ENCODE peak calls at places on chromosomes 4 and X, in six cellular contexts. E is IMR-90, O is esophagus squamous epithelium, L is sigmoid colon, J is testis, W is tibial nerve. H is an unnamed sample.
A peak's percentile ranks its signal among the peaks of the same experiment; 100 is the strongest.

GRCh38 chr4:125762537-125762936 is 447.8 kb downstream of the FAT4 start:
- DNase-seq in E (no peak), O (no peak), L (no peak), J (no peak), W (no peak), H (no peak)

GRCh38 chrX:83008415-83008814 is 499.7 kb upstream of the POU3F4 start:
- DNase-seq in E (no peak), O (no peak), L (no peak), J (no peak), W (no peak), H (no peak)

GRCh38 chrX:37599735-37600134 is 28.3 kb downstream of the LANCL3 start:
- DNase-seq in E (no peak), O (no peak), L (no peak), J (no peak), W (no peak), H (peak; percentile 69)

GRCh38 chr4:101885574-101885973 is 95.0 kb downstream of the BANK1 start:
- DNase-seq in E (no peak), O (no peak), L (no peak), J (no peak), W (no peak), H (no peak)

GRCh38 chr4:76831475-76832390 is 66.2 kb downstream of the SOWAHB start:
- DNase-seq in E (peak; percentile 55), O (no peak), L (no peak), J (no peak), W (no peak), H (peak; percentile 26)

GRCh38 chr4:4855293-4856070 is 4.0 kb upstream of the MSX1 start:
- DNase-seq in E (no peak), O (no peak), L (no peak), J (no peak), W (no peak), H (no peak)

GRCh38 chr4:81913427-81913878 is 441.7 kb upstream of the RASGEF1B start:
- DNase-seq in E (peak; percentile 31), O (no peak), L (no peak), J (peak; percentile 74), W (no peak), H (peak; percentile 53)

GRCh38 chrX:65668362-65669310 is 1.2 kb downstream of the MSN start:
- DNase-seq in E (peak; percentile 80), O (peak; percentile 12), L (peak; percentile 90), J (peak; percentile 52), W (peak; percentile 31), H (peak; percentile 76)

GRCh38 chr4:121863787-121864186 is 6.5 kb downstream of the BBS7 start:
- DNase-seq in E (no peak), O (no peak), L (no peak), J (no peak), W (no peak), H (no peak)

GRCh38 chr4:88005086-88005485 is 2.3 kb upstream of the PKD2 start:
- DNase-seq in E (peak; percentile 31), O (no peak), L (no peak), J (peak; percentile 53), W (no peak), H (no peak)

GRCh38 chr4:168755643-168756482 is 254.2 kb downstream of the CBR4 start:
- DNase-seq in E (peak; percentile 66), O (no peak), L (no peak), J (no peak), W (no peak), H (no peak)

GRCh38 chr4:80094191-80094590 is 21.2 kb upstream of the ANTXR2 start:
- DNase-seq in E (peak; percentile 50), O (no peak), L (no peak), J (no peak), W (no peak), H (no peak)

GRCh38 chr4:70833701-70834100 is 6.0 kb downstream of the GRSF1 start:
- DNase-seq in E (peak; percentile 16), O (no peak), L (no peak), J (no peak), W (no peak), H (no peak)

GRCh38 chr4:8182858-8183725 is 16.0 kb upstream of the SH3TC1 start:
- DNase-seq in E (peak; percentile 70), O (no peak), L (peak; percentile 78), J (peak; percentile 82), W (peak; percentile 84), H (peak; percentile 52)

GRCh38 chrX:153421856-153422255 is 10.6 kb downstream of the ZFP92 start:
- DNase-seq in E (no peak), O (no peak), L (no peak), J (no peak), W (no peak), H (no peak)

GRCh38 chrX:104270916-104271512 is 16.3 kb upstream of the ESX1 start:
- DNase-seq in E (peak; percentile 22), O (no peak), L (no peak), J (peak; percentile 63), W (peak; percentile 13), H (peak; percentile 21)

GRCh38 chrX:13569479-13570244 is at the start of gene EGFL6:
- DNase-seq in E (no peak), O (no peak), L (no peak), J (no peak), W (no peak), H (no peak)

GRCh38 chr4:17619416-17620105 is 5.1 kb downstream of the MED28 start:
- DNase-seq in E (peak; percentile 87), O (no peak), L (no peak), J (no peak), W (no peak), H (no peak)

GRCh38 chr4:73341454-73341853 is 62.6 kb upstream of the ALB start:
- DNase-seq in E (peak; percentile 53), O (no peak), L (no peak), J (peak; percentile 68), W (no peak), H (no peak)

DNA sequence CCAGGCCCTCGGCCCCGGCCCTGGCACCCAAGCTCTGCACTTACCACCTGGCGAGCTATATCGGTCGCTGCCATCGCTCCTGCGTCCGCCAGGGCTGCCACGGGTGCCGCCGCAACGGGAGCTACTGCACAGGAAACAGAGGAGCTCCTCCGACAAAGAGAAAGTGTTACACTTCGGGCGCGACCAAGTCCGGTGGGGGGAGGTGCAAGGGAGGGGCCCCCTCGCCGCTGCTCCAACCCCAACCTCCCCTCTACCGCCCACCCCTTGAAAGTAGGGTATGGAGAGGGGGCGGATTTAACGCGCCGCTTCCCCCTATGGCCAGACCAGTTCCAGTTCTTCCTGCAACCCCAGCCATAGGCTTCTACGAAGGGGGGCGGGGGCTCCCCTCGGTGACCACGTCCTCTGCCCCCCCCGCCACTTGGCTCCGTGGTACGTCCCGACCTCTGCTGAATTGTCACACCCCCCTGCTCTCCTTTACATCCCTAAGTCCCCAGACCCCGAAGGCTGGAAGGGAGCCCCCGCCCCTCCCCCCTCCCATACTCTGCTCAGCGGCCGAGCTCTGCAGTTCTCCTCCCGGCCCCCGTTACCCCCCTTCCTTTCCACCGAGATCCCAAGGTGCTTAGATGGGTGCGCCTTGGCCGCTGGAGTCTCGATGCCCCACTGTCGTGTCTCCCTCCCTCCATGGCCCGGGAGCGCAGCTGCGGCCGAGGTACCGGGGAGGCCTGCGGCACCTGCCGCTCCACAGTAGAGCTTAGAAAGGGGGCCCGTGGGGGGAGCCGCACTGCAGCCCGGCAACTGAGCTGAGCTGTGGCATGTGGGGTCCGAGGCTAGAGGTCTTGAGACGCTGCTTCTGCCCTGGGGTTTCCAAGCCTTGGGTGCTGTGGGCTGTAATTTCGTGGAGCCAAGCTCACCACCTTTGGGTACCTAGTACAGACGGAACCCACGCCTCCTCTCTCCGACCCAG is at the start of gene SEPTIN6:
- DNase-seq in E (peak; percentile 52), O (peak; percentile 38), L (peak; percentile 83), J (peak; percentile 85), W (peak; percentile 26), H (peak; percentile 57)
- TF ChIP-seq POLR2A in E (peak; percentile 72), O (no peak), L (peak; percentile 76), J (no peak), W (no peak), H (peak; percentile 43)

GRCh38 chr4:61335364-61335763 is 135.2 kb downstream of the ADGRL3 start:
- DNase-seq in E (no peak), O (no peak), L (no peak), J (no peak), W (no peak), H (no peak)

GRCh38 chr4:61333490-61333889 is 133.4 kb downstream of the ADGRL3 start:
- DNase-seq in E (no peak), O (no peak), L (no peak), J (peak; percentile 67), W (no peak), H (no peak)

GRCh38 chr4:61332671-61333070 is 132.5 kb downstream of the ADGRL3 start:
- DNase-seq in E (no peak), O (no peak), L (no peak), J (no peak), W (no peak), H (no peak)

GRCh38 chr4:61336488-61336887 is 136.4 kb downstream of the ADGRL3 start:
- DNase-seq in E (no peak), O (no peak), L (no peak), J (no peak), W (no peak), H (no peak)

DNA sequence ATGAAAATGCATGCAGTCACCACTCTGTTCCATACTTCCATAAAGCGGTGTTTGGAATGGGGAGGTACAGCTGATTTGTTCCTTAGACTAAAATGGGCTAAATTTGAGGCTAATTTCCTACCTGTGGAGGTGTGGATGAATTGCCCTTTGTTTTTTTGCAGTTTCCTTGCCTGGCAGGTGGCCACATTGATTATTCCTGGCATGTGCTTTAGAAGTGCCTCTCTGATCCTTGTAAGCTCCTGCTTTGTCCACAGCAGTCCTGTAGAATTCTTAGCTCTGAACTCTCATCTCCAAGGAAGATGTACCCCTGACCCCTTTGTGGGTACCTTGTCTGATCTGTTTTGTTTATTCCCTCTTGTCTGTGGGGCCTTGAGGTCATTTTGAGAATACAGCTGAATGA is 136.8 kb downstream of the ADGRL3 start:
- DNase-seq in E (no peak), O (no peak), L (no peak), J (no peak), W (no peak), H (no peak)
- H3K27ac ChIP-seq in E (no peak overlapping the region), O (no peak overlapping the region), L (no peak overlapping the region), J (no peak overlapping the region), W (no peak overlapping the region), H (no peak overlapping the region)

DNA sequence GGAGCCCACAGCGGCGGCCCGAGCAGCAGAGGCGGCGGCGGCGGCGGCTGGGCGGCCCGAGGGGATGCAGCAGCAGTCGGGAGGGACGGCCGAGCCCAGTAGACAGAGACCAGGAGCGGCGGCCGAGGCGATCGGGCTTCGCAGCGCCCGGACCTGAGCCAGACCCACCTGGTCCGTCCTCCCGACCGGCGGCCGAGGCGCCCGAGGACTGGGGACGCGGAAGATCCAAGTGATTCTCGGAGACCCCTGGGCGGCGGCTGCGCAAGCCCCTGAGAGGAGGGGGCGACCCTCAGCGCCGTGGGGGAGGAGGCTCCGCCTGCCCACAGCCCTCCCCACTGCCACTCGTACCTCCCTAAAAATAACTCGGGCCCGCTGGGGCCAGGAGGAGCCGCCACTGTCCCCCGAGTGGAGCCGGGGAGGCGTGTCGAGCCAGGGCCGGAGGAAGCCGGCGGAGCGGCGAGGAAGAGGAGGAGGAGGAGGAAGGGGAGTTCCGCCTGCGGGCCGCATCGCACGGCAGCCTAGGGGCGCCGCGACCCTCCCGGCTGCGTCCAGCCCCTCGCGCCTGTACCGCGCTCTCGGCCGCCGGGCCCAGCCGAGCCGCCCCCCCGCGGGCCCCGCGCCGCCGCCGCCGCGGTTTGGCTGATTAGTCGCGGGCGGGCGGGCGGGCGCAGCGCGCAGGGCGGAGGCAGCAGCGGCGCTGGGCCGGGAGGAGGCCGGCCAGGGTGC is 690 bp downstream of the RAPGEF2 start:
- DNase-seq in E (peak; percentile 23), O (no peak), L (peak; percentile 75), J (peak; percentile 25), W (peak; percentile 17), H (peak; percentile 64)
- TF ChIP-seq POLR2A in E (peak; percentile 19), O (no peak), L (no peak), J (no peak), W (peak; percentile 5), H (peak; percentile 20)

GRCh38 chr4:146852365-146852764 is 93.3 kb downstream of the TTC29 start:
- DNase-seq in E (no peak), O (no peak), L (no peak), J (no peak), W (no peak), H (no peak)

GRCh38 chr4:146855761-146856160 is 89.9 kb downstream of the TTC29 start:
- DNase-seq in E (no peak), O (no peak), L (no peak), J (no peak), W (no peak), H (no peak)
- H3K27ac ChIP-seq in E (no peak overlapping the region), O (no peak overlapping the region), L (no peak overlapping the region), J (no peak overlapping the region), W (no peak overlapping the region), H (no peak overlapping the region)

H was measured in thyroid gland.